ENCODE peak calls at places on chromosomes 12 and 14, in six cellular contexts. X, C, E, Z, R and H are unnamed samples.
A peak's percentile ranks its signal among the peaks of the same experiment; 100 is the strongest.

GRCh38 chr12:95922231-95922630 is 20.2 kb downstream of the CCDC38 start:
- DNase-seq in X (no peak), C (no peak), E (no peak), Z (no peak), R (no peak), H (no peak)

GRCh38 chr14:21924479-21924878 is 250.9 kb upstream of the OR4E1 start:
- DNase-seq in X (peak; percentile 56), C (no peak), E (no peak), Z (no peak), R (no peak), H (no peak)

GRCh38 chr12:42921741-42922511 is 332.4 kb upstream of the PRICKLE1 start:
- DNase-seq in X (no peak), C (no peak), E (no peak), Z (peak; percentile 15), R (no peak), H (no peak)

GRCh38 chr12:127629066-127629820 is 637.7 kb upstream of the TMEM132C start:
- DNase-seq in X (no peak), C (no peak), E (no peak), Z (no peak), R (no peak), H (no peak)

GRCh38 chr14:50785506-50786063 is 45.4 kb downstream of the NIN start:
- DNase-seq in X (no peak), C (no peak), E (no peak), Z (no peak), R (peak; percentile 12), H (peak; percentile 3)

GRCh38 chr12:63826002-63826585 is 18.4 kb upstream of the SRGAP1 start:
- DNase-seq in X (no peak), C (no peak), E (no peak), Z (no peak), R (no peak), H (no peak)

GRCh38 chr14:92323031-92323915 is at the start of gene SLC24A4:
- DNase-seq in X (no peak), C (no peak), E (no peak), Z (no peak), R (peak; percentile 31), H (peak; percentile 60)

GRCh38 chr14:61505815-61506809 is 184.7 kb downstream of the PRKCH start:
- DNase-seq in X (no peak), C (no peak), E (no peak), Z (no peak), R (no peak), H (no peak)

GRCh38 chr12:570949-571794 is 92.1 kb downstream of the NINJ2 start:
- DNase-seq in X (no peak), C (peak; percentile 85), E (peak; percentile 68), Z (no peak), R (no peak), H (peak; percentile 32)

GRCh38 chr14:105393151-105393550 is 5.2 kb upstream of the TEX22 start:
- DNase-seq in X (no peak), C (peak; percentile 56), E (no peak), Z (no peak), R (no peak), H (no peak)

GRCh38 chr14:77307099-77307496 is 13.6 kb downstream of the POMT2 start:
- DNase-seq in X (no peak), C (no peak), E (no peak), Z (no peak), R (no peak), H (no peak)

DNA sequence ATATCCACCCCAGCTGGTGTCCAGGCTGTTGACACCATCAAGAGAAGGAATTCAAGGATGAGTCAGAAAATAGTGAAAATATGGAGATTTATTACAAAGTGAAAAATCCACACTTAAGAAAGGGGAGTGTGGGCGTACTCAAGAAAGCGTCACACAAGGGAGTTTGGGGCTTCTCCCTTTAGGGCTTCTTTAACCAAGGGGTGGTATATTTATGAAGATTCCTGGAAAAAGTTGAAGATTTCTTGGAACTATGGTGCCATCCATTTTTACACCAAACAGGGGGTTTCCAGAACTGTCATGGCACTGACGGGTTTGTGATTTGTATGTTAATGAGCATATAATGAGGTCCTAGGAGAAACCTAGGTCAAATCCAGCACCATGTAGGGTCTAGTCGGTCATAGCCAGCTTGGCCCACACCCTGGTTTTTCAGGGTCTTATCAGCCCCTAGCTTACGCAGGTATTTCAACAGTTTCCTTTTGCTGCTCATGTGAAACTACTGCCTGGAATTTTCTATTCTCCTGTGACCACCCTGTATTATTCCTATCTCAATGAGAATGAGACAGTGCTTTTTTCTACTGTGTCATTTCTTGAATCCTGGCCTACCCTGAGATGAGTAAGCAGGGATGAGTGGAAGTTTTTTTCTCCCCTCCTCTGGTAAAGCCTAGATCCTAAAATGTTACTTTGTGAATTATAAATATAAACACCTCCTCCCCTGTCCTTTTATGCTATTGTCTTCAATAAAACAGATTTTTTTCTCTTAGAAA is 62.9 kb upstream of the ARID2 start:
- DNase-seq in X (no peak), C (no peak), E (no peak), Z (no peak), R (no peak), H (no peak)
- TF ChIP-seq CTCF in X (no peak), C (no peak), E (no peak), Z (no peak), R (no peak), H (no peak)

GRCh38 chr12:17971850-17972249 is 118.1 kb downstream of the RERGL start:
- DNase-seq in X (no peak), C (no peak), E (no peak), Z (no peak), R (no peak), H (no peak)

GRCh38 chr12:17975239-17975638 is 114.8 kb downstream of the RERGL start:
- DNase-seq in X (no peak), C (no peak), E (no peak), Z (no peak), R (no peak), H (no peak)

GRCh38 chr12:17975763-17976162 is 114.2 kb downstream of the RERGL start:
- DNase-seq in X (no peak), C (no peak), E (no peak), Z (no peak), R (no peak), H (no peak)

DNA sequence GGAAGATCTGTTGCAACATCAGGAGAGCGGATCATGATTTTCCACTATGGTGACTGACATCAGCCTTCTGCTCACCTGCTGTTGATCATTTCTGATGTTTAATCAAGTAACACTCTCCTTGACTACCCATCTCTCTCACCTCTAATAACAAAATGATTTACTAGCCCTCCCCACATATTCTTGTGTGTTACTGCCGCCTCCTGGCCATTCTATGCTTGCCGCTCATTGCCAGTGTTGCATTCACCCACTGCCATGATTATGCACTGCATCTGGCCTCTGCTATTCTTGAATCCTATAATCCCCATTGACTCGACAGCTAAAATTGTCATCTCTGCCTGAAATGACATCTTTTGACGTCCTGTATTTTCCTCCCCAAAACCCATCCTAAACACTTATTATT is 113.8 kb downstream of the RERGL start:
- DNase-seq in X (no peak), C (no peak), E (no peak), Z (no peak), R (peak; percentile 41), H (peak; percentile 6)
- TF ChIP-seq CTCF in X (no peak), C (no peak), E (no peak), Z (peak; percentile 22), R (peak; percentile 32), H (no peak)

GRCh38 chr12:59650594-59651229 is 54.9 kb downstream of the SLC16A7 start:
- DNase-seq in X (no peak), C (no peak), E (no peak), Z (no peak), R (no peak), H (no peak)
- TF ChIP-seq CTCF in X (no peak), C (no peak), E (no peak), Z (no peak), R (no peak), H (no peak)

GRCh38 chr12:4958697-4959375 is 49.1 kb downstream of the KCNA1 start:
- DNase-seq in X (no peak), C (no peak), E (no peak), Z (no peak), R (no peak), H (no peak)
- TF ChIP-seq CTCF in X (no peak), C (no peak), E (no peak), Z (no peak), R (no peak), H (no peak)

GRCh38 chr12:80837342-80837978 is 100.3 kb downstream of the LIN7A start:
- DNase-seq in X (no peak), C (no peak), E (no peak), Z (no peak), R (peak; percentile 28), H (peak; percentile 34)
- TF ChIP-seq CTCF in X (no peak), C (peak; percentile 57), E (peak; percentile 42), Z (peak; percentile 73), R (peak; percentile 49), H (peak; percentile 64)

DNA sequence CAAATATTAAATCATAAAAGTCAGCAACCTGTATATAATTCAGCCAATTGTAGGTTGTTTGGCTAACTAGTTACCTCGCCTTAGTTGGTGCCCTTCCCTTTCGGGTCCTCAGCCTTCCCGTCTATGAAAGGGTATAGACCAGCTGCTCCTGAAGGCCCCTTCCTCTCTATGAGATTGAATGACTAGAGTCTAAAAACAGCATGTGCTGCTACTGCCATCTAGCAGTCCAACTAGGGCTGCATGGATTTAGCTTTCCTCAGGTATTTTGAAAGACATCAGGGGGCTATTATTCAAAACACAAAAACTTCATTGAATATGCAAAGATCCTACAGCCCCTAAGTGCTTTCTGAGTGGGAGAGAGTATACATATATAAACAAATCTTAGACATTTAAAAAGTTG is 37.0 kb upstream of the TMEM263 start:
- DNase-seq in X (no peak), C (no peak), E (no peak), Z (no peak), R (peak; percentile 39), H (peak; percentile 24)
- TF ChIP-seq CTCF in X (no peak), C (peak; percentile 47), E (no peak), Z (peak; percentile 38), R (no peak), H (peak; percentile 72)

DNA sequence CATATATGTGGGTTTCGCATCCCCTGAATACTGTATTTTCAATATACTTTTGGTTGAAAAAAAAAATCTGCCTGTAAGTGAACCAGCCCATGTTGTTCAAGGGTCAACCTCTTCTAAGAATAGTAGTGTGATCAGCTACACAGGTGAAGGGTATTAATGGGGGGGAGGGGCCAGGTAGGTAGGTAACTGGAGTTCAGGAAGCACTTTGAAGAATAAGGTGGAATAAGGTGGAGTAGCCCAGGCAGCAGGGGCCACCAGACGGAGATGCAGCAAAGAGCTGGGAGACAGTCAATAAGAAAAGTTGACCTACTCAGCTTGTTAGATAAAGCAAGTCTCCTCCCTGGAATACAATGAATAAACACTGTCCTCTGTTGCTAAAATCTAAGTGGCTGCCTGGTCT is 9.3 kb downstream of the LDHB start:
- DNase-seq in X (no peak), C (no peak), E (no peak), Z (no peak), R (no peak), H (no peak)
- TF ChIP-seq CTCF in X (no peak), C (no peak), E (no peak), Z (no peak), R (no peak), H (no peak)

DNA sequence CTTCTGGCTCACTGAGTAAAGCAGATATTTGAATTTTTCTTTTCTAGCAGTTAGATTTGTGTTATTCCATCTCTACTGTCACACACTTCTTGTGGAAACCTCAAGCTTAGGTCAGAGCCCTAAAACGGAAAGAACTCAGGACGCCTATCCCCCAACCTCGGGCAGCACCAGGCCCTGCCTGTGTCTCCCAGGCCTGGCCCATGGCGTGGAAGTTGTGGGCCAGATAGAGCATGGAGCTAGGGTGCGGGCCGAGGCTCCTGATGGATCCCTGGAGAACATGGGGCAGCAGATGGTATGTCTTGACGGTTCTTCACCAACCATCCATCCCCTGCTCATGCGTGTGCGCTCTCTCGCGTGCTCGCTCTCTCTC is 20.6 kb downstream of the P2RX4 start:
- DNase-seq in X (no peak), C (no peak), E (no peak), Z (no peak), R (no peak), H (no peak)
- TF ChIP-seq CTCF in X (no peak), C (no peak), E (no peak), Z (no peak), R (peak; percentile 15), H (no peak)

GRCh38 chr14:100031506-100032281 is 33.5 kb upstream of the EVL start:
- DNase-seq in X (no peak), C (no peak), E (peak; percentile 37), Z (peak; percentile 80), R (no peak), H (no peak)
- TF ChIP-seq CTCF in X (no peak), C (no peak), E (no peak), Z (peak; percentile 16), R (no peak), H (no peak)